ENCODE peak calls at places on chromosome 14, in six cellular contexts. X is adrenal gland, M is GM10248, L is WTC11, W is RWPE1, U is cardiac muscle cell. V is an unnamed sample.

GRCh38 chr14:99604766-99605298 is 825 bp upstream of the CCDC85C start:
- DNase-seq in X (peak), U (peak), W (peak), L (peak), M (no peak), V (peak)

GRCh38 chr14:58826845-58827686 is 189.3 kb downstream of the DACT1 start:
- DNase-seq in W (no peak), X (no peak), U (no peak), L (no peak), M (no peak), V (no peak)

GRCh38 chr14:64722842-64723447 is 18.7 kb downstream of the PLEKHG3 start:
- DNase-seq in L (no peak), U (no peak), M (no peak), X (no peak), W (peak), V (no peak)

GRCh38 chr14:101082036-101082435 is 178.5 kb upstream of the RTL1 start:
- DNase-seq in U (no peak), W (no peak), X (no peak), L (peak), M (no peak), V (no peak)

GRCh38 chr14:41586237-41586636 is 20.4 kb upstream of the LRFN5 start:
- DNase-seq in W (no peak), X (no peak), U (no peak), L (no peak), M (no peak), V (no peak)

GRCh38 chr14:31543969-31544799 is 17.0 kb upstream of the NUBPL start:
- DNase-seq in W (no peak), X (no peak), M (no peak), U (peak), L (no peak), V (no peak)

GRCh38 chr14:73426877-73427276 is 31.5 kb downstream of the NUMB start:
- DNase-seq in L (no peak), U (no peak), X (peak), M (no peak), W (no peak), V (no peak)

GRCh38 chr14:102920998-102921304 is 1.5 kb upstream of the AMN start:
- DNase-seq in L (no peak), M (no peak), U (no peak), X (no peak), W (no peak), V (no peak)

GRCh38 chr14:52790011-52790755 is 1.2 kb downstream of the GNPNAT1 start:
- DNase-seq in M (no peak), L (no peak), X (no peak), W (peak), U (peak), V (no peak)

GRCh38 chr14:55412686-55413085 is 1.1 kb upstream of the ATG14 start:
- DNase-seq in X (no peak), W (peak), L (no peak), U (no peak), M (no peak), V (no peak)

GRCh38 chr14:101997429-101998336 is 33.3 kb downstream of the DYNC1H1 start:
- DNase-seq in M (no peak), X (no peak), U (no peak), L (no peak), W (no peak), V (no peak)

GRCh38 chr14:99430491-99430890 is 50.2 kb downstream of the SETD3 start:
- DNase-seq in X (no peak), W (peak), U (peak), L (peak), M (peak), V (peak)

GRCh38 chr14:75531256-75531655 is 9.0 kb downstream of the BATF start:
- DNase-seq in M (no peak), W (no peak), L (no peak), U (peak), X (no peak), V (no peak)
- TF ChIP-seq CTCF in M (no peak), W (no peak), L (no peak), U (no peak), X (no peak), V (no peak)

GRCh38 chr14:21498540-21499526 is 12.3 kb downstream of the METTL3 start:
- DNase-seq in U (peak), W (peak), X (peak), L (no peak), M (peak), V (no peak)
- TF ChIP-seq CTCF in U (peak), W (peak), X (peak), L (no peak), M (peak), V (peak)

GRCh38 chr14:22265319-22266140 is 323.5 kb downstream of the DAD1 start:
- DNase-seq in M (no peak), X (no peak), U (no peak), L (no peak), W (peak), V (no peak)
- TF ChIP-seq CTCF in M (peak), X (no peak), U (peak), L (no peak), W (no peak), V (no peak)

DNA sequence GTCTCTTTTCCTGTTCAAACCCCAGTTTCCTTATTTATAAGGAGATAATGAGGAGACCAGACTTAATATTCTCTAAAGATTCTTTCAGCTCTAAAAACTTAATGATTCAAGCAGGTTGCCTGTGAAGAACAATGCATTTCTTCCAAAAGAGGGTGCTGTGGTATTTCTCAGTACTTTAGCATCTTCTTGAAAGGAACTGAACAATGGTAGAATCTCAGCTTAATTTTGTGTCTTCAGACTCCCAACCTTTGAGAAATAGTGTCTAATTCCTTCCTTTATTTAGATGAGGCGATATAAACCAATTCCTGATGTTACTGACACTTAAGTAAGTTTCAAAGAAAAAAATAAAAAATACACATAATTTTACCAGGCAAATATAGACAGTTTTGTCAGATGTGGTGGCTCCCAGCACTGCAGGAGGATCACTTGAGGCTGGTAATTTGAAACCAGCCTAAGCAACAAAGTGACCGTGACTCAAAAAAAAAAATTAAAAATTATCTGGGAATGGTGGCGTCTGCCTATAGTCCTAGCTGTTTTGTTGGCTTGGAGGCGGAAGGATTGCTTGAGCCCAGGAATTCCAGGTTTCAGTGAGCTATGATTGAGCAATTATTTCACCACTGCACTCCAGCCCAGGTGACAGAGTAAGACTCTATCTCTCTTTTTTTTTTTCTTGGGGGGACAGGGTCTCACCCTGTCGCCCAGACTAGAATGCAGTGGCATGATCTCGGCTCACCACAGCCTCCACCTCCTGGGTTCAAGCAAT is 76.9 kb upstream of the PSMA6 start:
- DNase-seq in X (no peak), W (peak), L (no peak), U (peak), M (peak), V (no peak)
- TF ChIP-seq CTCF in X (peak), W (no peak), L (no peak), U (peak), M (peak), V (no peak)

GRCh38 chr14:85414142-85414541 is 115.8 kb upstream of the FLRT2 start:
- DNase-seq in W (no peak), U (no peak), L (no peak), M (no peak), X (no peak), V (no peak)

GRCh38 chr14:85416771-85417170 is 113.2 kb upstream of the FLRT2 start:
- DNase-seq in U (no peak), X (no peak), W (peak), M (no peak), L (no peak), V (no peak)

GRCh38 chr14:85412756-85413155 is 117.2 kb upstream of the FLRT2 start:
- DNase-seq in X (no peak), W (no peak), M (no peak), L (no peak), U (no peak), V (no peak)

GRCh38 chr14:85417396-85417795 is 112.5 kb upstream of the FLRT2 start:
- DNase-seq in X (no peak), L (no peak), W (no peak), U (no peak), M (no peak), V (no peak)

DNA sequence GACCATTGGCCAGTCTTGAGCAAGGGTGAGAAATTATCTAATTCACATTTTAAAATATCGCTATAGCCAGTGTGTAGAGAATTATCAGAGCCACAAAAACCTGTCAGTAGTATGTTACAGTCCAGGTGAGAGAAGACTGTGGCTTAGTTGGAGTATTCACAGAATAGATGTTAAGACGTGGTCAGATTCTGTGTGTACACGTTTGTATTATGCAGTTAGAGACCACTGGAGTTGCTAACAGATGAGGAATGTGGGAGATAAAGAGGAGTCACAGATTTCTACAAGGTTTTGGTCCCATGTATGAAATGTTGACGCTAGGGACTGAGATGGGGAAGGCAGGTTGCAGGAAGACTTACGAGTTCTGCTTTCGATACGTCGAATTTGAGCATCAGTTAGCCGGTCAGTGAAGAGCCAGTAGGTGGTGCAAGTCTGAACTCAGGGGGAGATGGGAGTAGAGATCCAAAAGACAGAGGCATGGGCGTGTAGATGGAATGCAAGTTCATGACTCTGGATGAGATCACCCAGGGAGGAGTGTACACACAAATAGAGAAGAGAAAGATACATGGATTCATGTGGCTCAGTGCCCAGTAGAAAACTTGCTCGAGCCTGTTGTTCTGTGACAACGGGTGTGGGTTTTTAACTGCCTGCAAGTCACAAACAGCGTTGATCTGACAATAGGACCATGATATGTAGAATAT is 114.8 kb upstream of the FLRT2 start:
- DNase-seq in X (peak), L (peak), W (peak), U (no peak), M (no peak), V (peak)
- TF ChIP-seq CTCF in X (no peak), L (no peak), W (peak), U (peak), M (no peak), V (no peak)

V was measured in glutamatergic neuron.